ENCODE peak calls at places on chromosome 1, in ten cellular contexts. I is right lobe of liver; G is transverse colon; H is fibroblast of lung; A is upper lobe of left lung; V is tibial artery; F is ovary; L is CD8-positive, alpha-beta T cell; U is IMR-90; E is astrocyte. O is an unnamed sample. For H3K27me3, the result is how much of the 10 kb centered on the place peaks cover.

GRCh38 chr1:116433283-116434257 is 60.5 kb downstream of the ATP1A1 start:
- DNase-seq in I (no peak), G (peak), H (peak), A (no peak), V (no peak), F (no peak), L (no peak), U (peak), E (peak), O (peak)

GRCh38 chr1:70992521-70992920 is 55.1 kb downstream of the PTGER3 start:
- DNase-seq in I (no peak), G (no peak), H (no peak), A (no peak), V (no peak), F (no peak), L (no peak), U (no peak), E (no peak), O (no peak)

GRCh38 chr1:109504974-109505373 is 4.6 kb downstream of the AMIGO1 start:
- DNase-seq in I (no peak), G (no peak), H (no peak), A (no peak), V (no peak), F (no peak), L (no peak), U (no peak), E (no peak), O (no peak)

GRCh38 chr1:198079432-198079951 is 77.3 kb upstream of the NEK7 start:
- DNase-seq in I (no peak), G (no peak), H (no peak), A (no peak), V (no peak), F (no peak), L (no peak), U (no peak), E (no peak), O (no peak)

GRCh38 chr1:204162498-204163074 is 3.6 kb downstream of the REN start:
- DNase-seq in I (peak), G (peak), H (peak), A (peak), V (peak), F (peak), L (peak), U (peak), E (peak), O (peak)

GRCh38 chr1:56397811-56398231 is 181.5 kb downstream of the PLPP3 start:
- DNase-seq in I (no peak), G (no peak), H (peak), A (no peak), V (no peak), F (no peak), L (no peak), U (peak), E (no peak), O (no peak)

GRCh38 chr1:166944186-166944967 is 31.0 kb downstream of the ILDR2 start:
- DNase-seq in I (no peak), G (no peak), H (no peak), A (no peak), V (no peak), F (no peak), L (no peak), U (peak), E (peak), O (peak)

GRCh38 chr1:65429078-65429477 is 8.6 kb downstream of the LEPR start:
- DNase-seq in I (no peak), G (no peak), H (no peak), A (no peak), V (no peak), F (no peak), L (no peak), U (no peak), E (no peak), O (no peak)

GRCh38 chr1:34970829-34971228 is 14.3 kb downstream of the TMEM35B start:
- DNase-seq in I (no peak), G (no peak), H (no peak), A (no peak), V (no peak), F (no peak), L (no peak), U (no peak), E (no peak), O (no peak)

GRCh38 chr1:27044613-27045091 is 32.0 kb upstream of the TENT5B start:
- DNase-seq in I (peak), G (peak), H (peak), A (no peak), V (peak), F (peak), L (peak), U (peak), E (peak), O (peak)

GRCh38 chr1:167033646-167034045 is 44.6 kb downstream of the MAEL start:
- DNase-seq in I (no peak), G (no peak), H (no peak), A (no peak), V (no peak), F (no peak), L (no peak), U (no peak), E (no peak), O (no peak)

GRCh38 chr1:30380625-30380984 is 342.8 kb downstream of the MATN1 start:
- DNase-seq in I (no peak), G (no peak), H (no peak), A (no peak), V (no peak), F (no peak), L (no peak), U (no peak), E (no peak), O (no peak)

GRCh38 chr1:30381266-30381665 is 342.1 kb downstream of the MATN1 start:
- DNase-seq in I (no peak), G (no peak), H (no peak), A (no peak), V (no peak), F (peak), L (no peak), U (no peak), E (no peak), O (no peak)

GRCh38 chr1:30378991-30379581 is 344.3 kb downstream of the MATN1 start:
- DNase-seq in I (no peak), G (no peak), H (peak), A (no peak), V (no peak), F (peak), L (no peak), U (peak), E (peak), O (peak)

GRCh38 chr1:30378023-30378596 is 345.3 kb downstream of the MATN1 start:
- DNase-seq in I (no peak), G (no peak), H (no peak), A (no peak), V (no peak), F (no peak), L (no peak), U (no peak), E (no peak), O (no peak)

DNA sequence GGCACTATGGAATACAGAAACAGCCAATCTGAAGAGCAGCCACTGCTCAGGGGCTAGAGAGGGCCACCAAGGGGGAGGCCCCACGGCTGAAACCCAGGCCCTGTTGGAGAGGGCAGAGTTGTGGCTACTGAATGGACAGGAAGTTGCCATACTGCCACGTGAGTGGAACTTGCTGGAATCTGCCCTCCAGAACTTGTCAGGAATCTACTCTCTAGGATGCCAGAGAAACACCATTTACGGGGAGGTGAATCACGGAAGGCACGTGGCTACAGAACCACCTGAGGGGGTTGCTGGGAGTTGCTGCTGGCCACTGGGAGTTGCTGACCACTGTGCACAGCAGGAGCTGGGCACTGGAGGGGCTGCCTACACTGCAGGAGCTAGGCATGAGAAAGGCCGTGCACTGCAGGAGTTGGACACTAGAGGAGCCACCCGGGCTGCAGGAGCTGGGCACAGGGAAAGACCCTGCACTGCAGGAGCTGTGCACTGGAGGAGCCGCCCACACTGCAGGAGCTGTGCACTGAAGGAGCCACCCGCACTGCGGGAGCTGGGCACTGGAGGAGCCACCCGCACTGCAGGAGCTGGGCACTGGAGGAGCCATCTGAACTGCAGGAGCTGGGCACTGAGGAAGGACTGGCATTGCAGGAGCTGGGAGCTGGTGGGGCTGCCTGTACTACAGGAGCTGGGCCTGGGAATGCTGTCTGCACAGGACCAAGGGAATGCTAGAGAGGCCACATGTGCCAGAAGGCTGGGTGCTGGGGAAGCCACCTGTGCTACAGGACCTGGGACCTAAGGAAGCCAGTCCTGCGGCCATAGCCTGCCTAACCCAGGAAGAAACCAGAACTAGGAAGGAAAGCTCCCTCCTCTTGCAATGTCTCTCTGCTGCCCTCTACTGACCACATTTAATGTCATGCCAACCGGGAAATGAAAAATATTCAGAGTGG is 343.4 kb downstream of the MATN1 start:
- DNase-seq in I (no peak), G (peak), H (peak), A (peak), V (peak), F (peak), L (peak), U (peak), E (peak), O (peak)
- H3K27ac ChIP-seq in I (no peak), G (no peak), H (no peak), A (no peak), V (no peak), F (no peak), L (no peak), U (no peak), E (no peak), O (peak)

DNA sequence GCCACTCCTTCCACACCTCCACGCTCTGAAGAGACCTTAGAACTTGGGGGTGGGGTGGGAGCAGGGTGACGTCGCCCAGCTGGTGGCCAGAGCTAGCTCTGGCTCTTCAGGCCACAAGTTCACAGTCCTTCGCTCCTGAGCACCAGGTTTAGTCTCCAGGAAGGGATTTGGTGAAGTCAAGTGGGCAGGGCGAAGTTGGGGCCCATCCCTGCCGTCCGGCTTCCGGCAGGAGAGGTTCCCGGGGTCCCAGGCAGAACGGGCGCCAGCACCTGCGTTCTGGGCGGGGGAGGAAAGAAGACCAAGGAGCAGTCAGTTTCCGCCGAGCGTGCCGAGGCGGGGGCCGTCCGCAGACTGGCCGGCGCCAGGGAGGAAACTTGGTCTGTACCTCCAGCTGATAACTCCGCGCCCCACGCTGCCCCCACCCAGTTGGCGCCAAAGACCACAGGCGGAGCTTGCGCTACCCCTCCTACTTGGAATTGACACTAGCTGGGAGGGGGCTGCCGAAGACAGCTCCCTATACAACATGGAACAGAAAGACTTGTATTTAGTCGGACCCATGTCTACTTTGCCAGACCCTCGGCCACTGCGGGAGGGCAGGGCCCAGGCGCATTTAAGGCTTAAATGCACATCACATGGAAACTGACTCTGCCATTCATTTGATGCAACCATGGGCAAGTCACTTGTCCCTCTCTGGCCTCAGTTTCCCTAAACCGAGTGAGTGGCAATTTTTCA is 995 bp downstream of the ID3 start:
- DNase-seq in I (peak), G (peak), H (no peak), A (peak), V (peak), F (peak), L (no peak), U (peak), E (no peak), O (no peak)
- TF ChIP-seq CTCF in I (no peak), G (no peak), H (no peak), A (no peak), V (peak), F (no peak), L (no peak), U (no peak), E (no peak), O (no peak)

DNA sequence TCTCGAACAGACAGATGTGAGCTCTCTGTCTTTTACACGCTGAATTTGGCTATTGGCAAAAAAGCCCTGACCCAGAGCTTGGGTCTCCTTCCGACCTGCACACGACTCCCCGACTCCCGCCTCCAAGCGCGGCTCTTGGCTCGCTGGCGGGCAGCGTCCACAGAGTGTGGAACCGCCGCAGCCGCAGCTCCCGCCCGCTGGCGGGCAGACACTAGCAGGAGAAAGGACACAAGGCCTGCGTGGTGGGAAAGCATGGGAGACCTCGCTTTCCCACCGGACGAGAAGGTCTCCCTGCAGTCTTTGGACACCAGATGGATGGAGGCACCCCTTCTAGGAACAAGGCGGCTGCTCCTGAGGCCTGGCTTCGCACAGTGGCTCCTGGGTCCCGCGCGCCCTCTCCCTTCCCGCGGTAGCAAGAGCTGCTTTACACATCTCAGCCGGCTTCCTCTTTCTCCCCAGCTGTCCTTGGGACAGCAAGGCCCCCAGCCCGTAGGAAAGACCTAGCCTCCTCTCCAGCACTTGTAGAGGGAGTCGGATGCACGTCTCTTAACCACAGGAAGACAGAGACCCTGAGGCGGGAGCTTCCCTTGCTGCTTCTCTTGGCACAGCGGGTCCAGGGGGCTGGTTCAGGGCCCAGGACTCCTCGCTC is 92.1 kb downstream of the PRKAB2 start:
- DNase-seq in I (no peak), G (no peak), H (no peak), A (peak), V (no peak), F (no peak), L (no peak), U (no peak), E (no peak), O (no peak)
- H3K27me3 ChIP-seq in I (under half), G (half or more), H (half or more), A (under half), V (under half), F (under half), L (under half), U (half or more), E (half or more), O (half or more)

DNA sequence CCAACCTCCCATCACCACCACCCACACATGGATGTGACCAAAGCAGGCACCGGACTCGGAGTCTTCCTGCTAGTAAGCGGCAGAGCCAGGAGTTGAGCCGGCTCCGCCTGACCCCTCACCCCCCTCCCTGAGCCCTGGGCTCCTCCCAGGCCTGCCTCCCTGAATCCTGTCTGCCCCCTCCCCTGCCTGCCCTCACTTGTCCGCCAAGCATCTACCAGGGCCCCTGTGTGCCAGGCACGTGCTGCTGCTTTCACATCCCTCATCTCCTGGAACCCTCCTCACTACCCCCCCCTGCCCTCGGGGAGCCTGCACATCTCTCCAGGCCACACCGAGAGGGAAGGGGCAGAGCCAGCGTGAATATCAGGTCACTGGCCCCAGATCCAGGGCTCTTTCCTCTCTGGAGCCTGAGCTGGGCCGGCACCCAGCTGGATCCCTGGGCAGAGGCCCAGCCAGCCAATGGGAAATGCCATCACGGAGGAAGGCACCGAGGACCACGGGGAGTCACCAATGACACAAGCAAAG is 23.1 kb downstream of the KCNN3 start:
- DNase-seq in I (no peak), G (no peak), H (no peak), A (no peak), V (no peak), F (no peak), L (no peak), U (no peak), E (no peak), O (no peak)
- H3K27ac ChIP-seq in I (no peak), G (no peak), H (no peak), A (no peak), V (no peak), F (no peak), L (no peak), U (no peak), E (no peak), O (no peak)

GRCh38 chr1:207259391-207259790 is 62.1 kb upstream of the CD55 start:
- DNase-seq in I (no peak), G (peak), H (peak), A (no peak), V (no peak), F (no peak), L (no peak), U (peak), E (peak), O (peak)
- TF ChIP-seq CTCF in I (peak), G (peak), H (peak), A (peak), V (no peak), F (no peak), L (no peak), U (peak), E (peak), O (peak)

GRCh38 chr1:192977089-192977706 is 82.0 kb downstream of the UCHL5 start:
- DNase-seq in I (no peak), G (no peak), H (no peak), A (no peak), V (no peak), F (no peak), L (no peak), U (no peak), E (no peak), O (no peak)

GRCh38 chr1:192976576-192976975 is 82.6 kb downstream of the UCHL5 start:
- DNase-seq in I (no peak), G (no peak), H (no peak), A (no peak), V (no peak), F (no peak), L (no peak), U (no peak), E (no peak), O (no peak)

GRCh38 chr1:192973988-192974387 is 85.2 kb downstream of the UCHL5 start:
- DNase-seq in I (no peak), G (no peak), H (no peak), A (no peak), V (no peak), F (no peak), L (no peak), U (no peak), E (no peak), O (no peak)

GRCh38 chr1:192974701-192975100 is 84.5 kb downstream of the UCHL5 start:
- DNase-seq in I (no peak), G (no peak), H (peak), A (no peak), V (no peak), F (no peak), L (no peak), U (peak), E (peak), O (no peak)

GRCh38 chr1:192973202-192973601 is 86.0 kb downstream of the UCHL5 start:
- DNase-seq in I (no peak), G (no peak), H (peak), A (no peak), V (no peak), F (no peak), L (no peak), U (no peak), E (no peak), O (no peak)
- H3K27me3 ChIP-seq in I (under half), G (under half), H (under half), A (under half), V (under half), F (under half), L (under half), U (under half), E (under half), O (under half)

GRCh38 chr1:40534589-40534988 is 3.2 kb downstream of the ZNF684 start:
- DNase-seq in I (no peak), G (no peak), H (no peak), A (no peak), V (no peak), F (no peak), L (no peak), U (no peak), E (no peak), O (no peak)

GRCh38 chr1:40531381-40532061 is at the start of gene ZNF684:
- DNase-seq in I (peak), G (peak), H (peak), A (peak), V (peak), F (peak), L (peak), U (peak), E (peak), O (peak)

GRCh38 chr1:40532844-40533424 is 1.5 kb downstream of the ZNF684 start:
- DNase-seq in I (no peak), G (peak), H (peak), A (no peak), V (no peak), F (no peak), L (no peak), U (peak), E (peak), O (peak)

GRCh38 chr1:40532062-40532389 is 589 bp downstream of the ZNF684 start:
- DNase-seq in I (no peak), G (no peak), H (no peak), A (no peak), V (no peak), F (no peak), L (no peak), U (no peak), E (no peak), O (no peak)

DNA sequence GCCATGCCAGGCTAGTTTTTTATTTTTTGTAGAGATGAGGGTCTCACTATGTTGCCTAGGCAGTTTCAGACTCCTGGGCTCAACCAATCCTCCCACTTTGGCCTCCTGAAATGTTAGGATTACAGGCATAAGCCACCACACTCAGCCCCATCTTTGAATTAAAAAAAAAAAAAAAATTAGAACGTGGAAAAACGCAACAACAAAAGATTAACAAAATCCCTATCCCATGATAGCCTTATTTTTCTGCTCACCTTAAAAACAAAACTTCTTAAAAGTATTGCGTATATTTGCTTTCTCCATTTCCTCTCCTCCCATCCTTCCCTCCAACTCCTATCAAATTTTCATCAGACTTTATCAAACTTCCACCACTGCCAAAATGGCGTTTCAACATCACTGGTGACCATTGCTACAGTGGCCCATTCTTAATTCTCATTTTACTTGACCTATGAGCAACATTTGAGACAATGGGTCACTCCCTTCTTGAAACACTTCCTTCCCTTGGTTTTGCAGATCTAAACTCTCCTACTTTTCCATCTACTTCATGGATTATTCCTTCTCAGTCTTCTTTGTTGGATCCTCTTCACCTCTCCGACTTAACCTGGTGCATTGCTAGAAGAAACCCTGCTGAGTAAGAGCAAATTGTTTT is 579 bp upstream of the ZNF684 start:
- DNase-seq in I (no peak), G (no peak), H (no peak), A (no peak), V (no peak), F (no peak), L (no peak), U (peak), E (no peak), O (peak)
- H3K27ac ChIP-seq in I (peak), G (peak), H (peak), A (peak), V (peak), F (peak), L (peak), U (no peak), E (peak), O (peak)